ENCODE peak calls at places on chromosomes 5 and 9, in six cellular contexts. V is activated CD8-positive, alpha-beta T cell treated with anti-CD3 and anti-CD28 coated beads, Interleukin-2, amount 10 ng/mL, durations not matched to agents 7 days and 5 days; O is T1000; R is pancreas; C is activated CD4-positive, CD25-positive, alpha-beta regulatory T cell; J is stimulated activated CD8-positive, alpha-beta memory T cell treated with anti-CD3 and anti-CD28 coated beads, Interleukin-12 subunit alpha, Interleukin-12 subunit beta, amount 100 ng/mL, for 1 hour. X is an unnamed sample.
A peak's percentile ranks its signal among the peaks of the same experiment; 100 is the strongest.

GRCh38 chr9:126614088-126614454 is 343 bp downstream of the LMX1B start:
- DNase-seq in V (no peak), C (no peak), O (no peak), R (no peak), J (no peak), X (no peak)

GRCh38 chr5:1877434-1878049 is 5.2 kb downstream of the IRX4 start:
- DNase-seq in C (no peak), O (no peak), R (no peak), V (no peak), J (no peak), X (no peak)

GRCh38 chr9:71331603-71332002 is 210.2 kb upstream of the TRPM3 start:
- DNase-seq in O (no peak), C (no peak), R (no peak), V (no peak), J (no peak), X (no peak)

GRCh38 chr9:1989500-1989899 is 25.6 kb upstream of the SMARCA2 start:
- DNase-seq in O (no peak), V (no peak), C (no peak), J (no peak), R (no peak), X (no peak)

GRCh38 chr9:128406848-128407391 is 13.7 kb upstream of the CERCAM start:
- DNase-seq in C (no peak), R (no peak), O (no peak), J (no peak), V (no peak), X (no peak)

GRCh38 chr5:3694819-3695218 is 99.2 kb downstream of the IRX1 start:
- DNase-seq in R (no peak), J (no peak), O (no peak), C (no peak), V (no peak), X (no peak)

GRCh38 chr9:23826120-23826629 is at the start of gene ELAVL2:
- DNase-seq in C (no peak), R (peak; percentile 82), O (peak; percentile 95), V (peak; percentile 28), J (no peak), X (no peak)

GRCh38 chr9:22041792-22042191 is 32.7 kb upstream of the CDKN2B start:
- DNase-seq in V (no peak), C (no peak), O (no peak), J (no peak), R (peak; percentile 77), X (no peak)

X was measured in T-helper 22 cell.